ENCODE peak calls at places on chromosomes 11 and 22, in five cellular contexts. L is IMR-90, P is cardiac muscle cell, I is uterus, N is breast epithelium. Q is an unnamed sample. For H3K9me3, H3K36me3 and H3K4me1, the result is how much of the 10 kb centered on the place peaks cover.

GRCh38 chr11:119085523-119085878 is 820 bp downstream of the HMBS start:
- DNase-seq in L (no peak), P (no peak), I (no peak), N (no peak), Q (no peak)

GRCh38 chr11:8652140-8652539 is 30.3 kb downstream of the TRIM66 start:
- DNase-seq in L (peak), P (peak), I (peak), N (no peak), Q (no peak)

GRCh38 chr22:46612904-46613605 is 7.1 kb upstream of the GRAMD4 start:
- DNase-seq in L (no peak), P (no peak), I (no peak), N (no peak), Q (no peak)

GRCh38 chr11:114779189-114779588 is 100.9 kb downstream of the NXPE2 start:
- DNase-seq in L (no peak), P (no peak), I (no peak), N (no peak), Q (no peak)

GRCh38 chr11:87859583-87859982 is 315.7 kb downstream of the RAB38 start:
- DNase-seq in L (no peak), P (no peak), I (no peak), N (no peak), Q (no peak)

GRCh38 chr22:49964493-49965290 is 4.1 kb downstream of the PIM3 start:
- DNase-seq in L (no peak), P (no peak), I (peak), N (peak), Q (no peak)

GRCh38 chr11:108614086-108614485 is 20.5 kb upstream of the EXPH5 start:
- DNase-seq in L (no peak), P (no peak), I (no peak), N (no peak), Q (no peak)

GRCh38 chr11:80280737-80281136 is 839.9 kb upstream of the TENM4 start:
- DNase-seq in L (no peak), P (no peak), I (no peak), N (peak), Q (no peak)

GRCh38 chr22:27292542-27293298 is 508.8 kb downstream of the MN1 start:
- DNase-seq in L (no peak), P (no peak), I (no peak), N (no peak), Q (no peak)

GRCh38 chr11:36258730-36259360 is 30.4 kb downstream of the COMMD9 start:
- DNase-seq in L (peak), P (peak), I (peak), N (no peak), Q (peak)

GRCh38 chr11:101825551-101825950 is 89.3 kb upstream of the CEP126 start:
- DNase-seq in L (no peak), P (no peak), I (no peak), N (no peak), Q (no peak)

GRCh38 chr11:75717608-75718403 is at the start of gene MOGAT2:
- DNase-seq in L (no peak), P (no peak), I (no peak), N (peak), Q (no peak)

GRCh38 chr11:68941324-68942089 is 37.8 kb downstream of the IGHMBP2 start:
- DNase-seq in L (no peak), P (no peak), I (no peak), N (peak), Q (no peak)

GRCh38 chr11:131064373-131064991 is 148.2 kb upstream of the SNX19 start:
- DNase-seq in L (peak), P (peak), I (no peak), N (peak), Q (peak)

GRCh38 chr11:66734215-66734614 is 5.2 kb upstream of the SPTBN2 start:
- DNase-seq in L (no peak), P (no peak), I (no peak), N (no peak), Q (no peak)

GRCh38 chr22:31139866-31140716 is at the start of gene PLA2G3:
- DNase-seq in L (peak), P (peak), I (no peak), N (no peak), Q (peak)

GRCh38 chr11:76253416-76253815 is 47.1 kb upstream of the WNT11 start:
- DNase-seq in L (no peak), P (no peak), I (no peak), N (no peak), Q (no peak)

GRCh38 chr22:19066531-19067271 is 55.5 kb downstream of the DGCR2 start:
- DNase-seq in L (peak), P (peak), I (peak), N (no peak), Q (no peak)

GRCh38 chr22:35258144-35258988 is 1.1 kb downstream of the HMGXB4 start:
- DNase-seq in L (peak), P (peak), I (no peak), N (no peak), Q (peak)

GRCh38 chr22:37095113-37095512 is 14.4 kb downstream of the TMPRSS6 start:
- DNase-seq in L (no peak), P (no peak), I (no peak), N (no peak), Q (no peak)

GRCh38 chr22:27809700-27810365 is 8.3 kb upstream of the MN1 start:
- DNase-seq in L (no peak), P (no peak), I (peak), N (no peak), Q (no peak)

GRCh38 chr11:34332524-34332923 is 25.3 kb downstream of the ABTB2 start:
- DNase-seq in L (no peak), P (no peak), I (no peak), N (no peak), Q (no peak)

GRCh38 chr11:114285599-114285998 is 10.6 kb upstream of the NNMT start:
- DNase-seq in L (peak), P (peak), I (no peak), N (no peak), Q (no peak)

GRCh38 chr11:12207384-12208150 is 97.2 kb downstream of the MICAL2 start:
- DNase-seq in L (peak), P (peak), I (no peak), N (no peak), Q (no peak)

GRCh38 chr11:110425751-110426545 is 3.8 kb upstream of the FDX1 start:
- DNase-seq in L (peak), P (peak), I (no peak), N (no peak), Q (no peak)

GRCh38 chr22:40325315-40325714 is 21.0 kb upstream of the ADSL start:
- DNase-seq in L (no peak), P (no peak), I (no peak), N (no peak), Q (no peak)

GRCh38 chr11:63875506-63875905 is 36.6 kb downstream of the MARK2 start:
- DNase-seq in L (no peak), P (no peak), I (no peak), N (no peak), Q (no peak)

GRCh38 chr22:47396105-47396504 is 633.7 kb downstream of the TBC1D22A start:
- DNase-seq in L (no peak), P (no peak), I (no peak), N (no peak), Q (no peak)

GRCh38 chr11:77411717-77412441 is 62.0 kb downstream of the PAK1 start:
- DNase-seq in L (peak), P (peak), I (peak), N (peak), Q (peak)

GRCh38 chr22:50199836-50200332 is 927 bp upstream of the SELENOO start:
- DNase-seq in L (no peak), P (no peak), I (peak), N (no peak), Q (peak)

GRCh38 chr22:17772963-17773605 is 1.2 kb downstream of the BID start:
- DNase-seq in L (peak), P (peak), I (no peak), N (no peak), Q (no peak)

GRCh38 chr11:27896096-27896495 is 195.8 kb upstream of the BDNF start:
- DNase-seq in L (no peak), P (no peak), I (no peak), N (no peak), Q (no peak)

GRCh38 chr11:83011333-83012167 is 60.1 kb downstream of the RAB30 start:
- DNase-seq in L (no peak), P (no peak), I (no peak), N (no peak), Q (no peak)

GRCh38 chr11:12950681-12951080 is 58.4 kb upstream of the RASSF10 start:
- DNase-seq in L (peak), P (peak), I (no peak), N (no peak), Q (no peak)

GRCh38 chr11:46800177-46800576 is 45.9 kb downstream of the CKAP5 start:
- DNase-seq in L (peak), P (no peak), I (no peak), N (no peak), Q (no peak)

GRCh38 chr11:76512851-76513653 is 68.2 kb downstream of the EMSY start:
- DNase-seq in L (peak), P (peak), I (no peak), N (no peak), Q (no peak)

GRCh38 chr11:125552927-125553326 is 16.4 kb upstream of the EI24 start:
- DNase-seq in L (no peak), P (no peak), I (no peak), N (no peak), Q (no peak)

GRCh38 chr11:125553357-125553756 is 15.9 kb upstream of the EI24 start:
- DNase-seq in L (no peak), P (no peak), I (no peak), N (no peak), Q (no peak)

GRCh38 chr11:125551835-125552342 is 17.4 kb upstream of the EI24 start:
- DNase-seq in L (no peak), P (no peak), I (no peak), N (no peak), Q (no peak)

GRCh38 chr11:125550780-125551179 is 18.5 kb upstream of the EI24 start:
- DNase-seq in L (no peak), P (no peak), I (no peak), N (no peak), Q (no peak)

GRCh38 chr11:125554038-125554437 is 15.2 kb upstream of the EI24 start:
- DNase-seq in L (no peak), P (no peak), I (no peak), N (no peak), Q (no peak)
- H3K9me3 ChIP-seq in L (under half), P (under half), I (under half), N (under half), Q (under half)

GRCh38 chr22:29810156-29810555 is 27.9 kb downstream of the ASCC2 start:
- DNase-seq in L (no peak), P (peak), I (no peak), N (no peak), Q (no peak)
- H3K36me3 ChIP-seq in L (half or more), P (under half), I (under half), N (under half), Q (half or more)

DNA sequence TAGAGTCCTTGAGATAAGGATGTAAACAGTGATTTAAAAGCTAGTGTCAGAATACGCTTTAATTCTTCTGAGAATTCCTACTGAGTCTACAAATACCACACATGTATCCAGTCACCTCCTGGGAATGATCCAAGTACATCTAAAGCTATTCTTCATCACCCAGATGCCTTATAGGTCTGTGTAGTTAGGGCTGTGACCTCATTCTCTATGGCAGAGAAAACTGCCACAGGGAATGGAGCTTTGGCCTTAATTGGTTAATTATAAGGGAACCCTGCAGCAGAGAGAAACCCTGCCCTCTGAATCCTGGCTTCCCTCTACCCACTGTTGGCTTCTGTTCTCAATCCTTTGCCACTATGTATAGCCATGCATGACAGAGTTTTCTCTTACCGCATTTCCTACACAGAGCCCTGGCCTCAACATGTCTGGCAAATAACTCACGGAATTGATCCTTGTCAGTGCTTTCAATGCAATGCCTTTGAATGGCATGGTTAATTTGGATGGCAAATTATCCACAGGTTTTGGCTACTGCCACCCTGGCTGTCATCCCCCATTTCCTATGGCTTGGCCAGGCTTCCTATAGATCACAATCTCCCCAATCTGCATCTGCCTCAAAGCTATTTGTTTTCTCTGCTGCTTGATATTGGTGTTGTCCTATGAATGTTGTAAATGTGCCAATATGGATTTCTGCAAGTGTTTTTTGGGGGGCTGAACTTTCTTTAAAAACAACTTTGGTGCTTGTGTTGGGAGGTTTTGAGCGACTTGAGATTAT is 2.9 kb downstream of the DIXDC1 start:
- DNase-seq in L (peak), P (peak), I (no peak), N (no peak), Q (no peak)
- H3K4me1 ChIP-seq in L (under half), P (under half), I (under half), N (under half), Q (under half)

GRCh38 chr11:100602716-100603115 is 84.4 kb upstream of the ARHGAP42 start:
- DNase-seq in L (no peak), P (no peak), I (peak), N (no peak), Q (no peak)
- H3K9me3 ChIP-seq in L (under half), P (under half), I (under half), N (under half), Q (under half)

GRCh38 chr11:94183251-94183885 is 54.7 kb downstream of the PANX1 start:
- DNase-seq in L (no peak), P (no peak), I (no peak), N (no peak), Q (no peak)
- H3K36me3 ChIP-seq in L (under half), P (under half), I (under half), N (under half), Q (under half)

Q was measured in HAP-1.